ENCODE peak calls at places on chromosomes 12 and 14, in six cellular contexts. R is fibroblast of mammary gland; Q is activated naive CD4-positive, alpha-beta T cell treated with anti-CD3 and anti-CD28 coated beads, Interleukin-2, amount 10 ng/mL, durations not matched to agents 7 days and 5 days; N is AG04450; Z is A549; B is stimulated activated CD4-positive, alpha-beta T cell treated with anti-CD3 and anti-CD28 coated beads, Interleukin-15, amount 100 ng/mL, for 1 hour. W is an unnamed sample.

GRCh38 chr12:127761880-127762279 is 505.1 kb upstream of the TMEM132C start:
- DNase-seq in R (no peak), Q (no peak), N (no peak), Z (no peak), B (no peak), W (peak; percentile 79)

GRCh38 chr12:110813298-110813697 is 33.5 kb upstream of the CCDC63 start:
- DNase-seq in R (no peak), Q (no peak), N (no peak), Z (no peak), B (no peak), W (no peak)

GRCh38 chr12:52606581-52607241 is 5.4 kb upstream of the KRT72 start:
- DNase-seq in R (no peak), Q (no peak), N (no peak), Z (no peak), B (no peak), W (no peak)

GRCh38 chr14:60968099-60968498 is 12.8 kb downstream of the TRMT5 start:
- DNase-seq in R (no peak), Q (no peak), N (no peak), Z (no peak), B (no peak), W (no peak)

GRCh38 chr12:70985850-70986249 is 65.3 kb upstream of the PTPRR start:
- DNase-seq in R (peak; percentile 96), Q (no peak), N (no peak), Z (no peak), B (no peak), W (no peak)

GRCh38 chr12:39587247-39587646 is 32.4 kb downstream of the ABCD2 start:
- DNase-seq in R (peak; percentile 41), Q (peak; percentile 31), N (no peak), Z (peak; percentile 18), B (no peak), W (no peak)

GRCh38 chr12:4118601-4119156 is 154.9 kb upstream of the CCND2 start:
- DNase-seq in R (no peak), Q (peak; percentile 34), N (no peak), Z (no peak), B (no peak), W (no peak)

GRCh38 chr12:46242569-46242968 is 26.3 kb downstream of the SLC38A1 start:
- DNase-seq in R (no peak), Q (no peak), N (no peak), Z (no peak), B (no peak), W (no peak)

GRCh38 chr14:31090872-31091764 is 64.9 kb upstream of the STRN3 start:
- DNase-seq in R (peak; percentile 97), Q (no peak), N (peak; percentile 77), Z (peak; percentile 74), B (no peak), W (no peak)

GRCh38 chr14:30754778-30755177 is 119.6 kb upstream of the COCH start:
- DNase-seq in R (no peak), Q (no peak), N (no peak), Z (no peak), B (no peak), W (no peak)

GRCh38 chr12:48980953-48981756 is 3.0 kb downstream of the WNT1 start:
- DNase-seq in R (no peak), Q (peak; percentile 73), N (no peak), Z (peak; percentile 57), B (no peak), W (no peak)

GRCh38 chr12:124693356-124693755 is 125.9 kb upstream of the NCOR2 start:
- DNase-seq in R (no peak), Q (no peak), N (no peak), Z (no peak), B (no peak), W (no peak)

GRCh38 chr14:93945070-93945399 is 17.9 kb downstream of the FAM181A start:
- DNase-seq in R (no peak), Q (no peak), N (no peak), Z (no peak), B (no peak), W (no peak)

GRCh38 chr12:109463776-109464175 is 13.3 kb downstream of the KCTD10 start:
- DNase-seq in R (peak; percentile 26), Q (no peak), N (no peak), Z (no peak), B (no peak), W (no peak)

GRCh38 chr12:89286506-89286905 is 65.8 kb downstream of the DUSP6 start:
- DNase-seq in R (no peak), Q (no peak), N (no peak), Z (no peak), B (no peak), W (no peak)

GRCh38 chr12:22588817-22589216 is 36.2 kb upstream of the ETNK1 start:
- DNase-seq in R (no peak), Q (no peak), N (no peak), Z (peak; percentile 87), B (no peak), W (no peak)

GRCh38 chr14:39060818-39061437 is 42.1 kb downstream of the SEC23A start:
- DNase-seq in R (no peak), Q (no peak), N (no peak), Z (no peak), B (no peak), W (no peak)

GRCh38 chr12:92673756-92674155 is 29.0 kb upstream of the PLEKHG7 start:
- DNase-seq in R (no peak), Q (no peak), N (no peak), Z (no peak), B (no peak), W (no peak)

GRCh38 chr14:105216490-105217247 is 31.7 kb upstream of the BTBD6 start:
- DNase-seq in R (no peak), Q (no peak), N (no peak), Z (no peak), B (no peak), W (no peak)

GRCh38 chr14:35480119-35480769 is 53.7 kb upstream of the INSM2 start:
- DNase-seq in R (peak; percentile 20), Q (no peak), N (no peak), Z (no peak), B (no peak), W (no peak)